ENCODE peak calls at places on chromosome 9, in four cellular contexts. V is stromal cell of bone marrow, F is MM.1S, R is A673. B is an unnamed sample.

GRCh38 chr9:84300271-84300670 is 40.3 kb downstream of the SLC28A3 start:
- DNase-seq in V (no peak), F (no peak), R (no peak), B (no peak)

GRCh38 chr9:90921104-90921503 is 119.5 kb downstream of the SYK start:
- DNase-seq in V (no peak), F (no peak), R (no peak), B (no peak)

GRCh38 chr9:136520053-136520540 is 25.8 kb downstream of the NOTCH1 start:
- DNase-seq in V (no peak), F (no peak), R (peak; percentile 30), B (no peak)

GRCh38 chr9:96392263-96392662 is 8.8 kb upstream of the SLC35D2 start:
- DNase-seq in V (no peak), F (no peak), R (no peak), B (no peak)

GRCh38 chr9:22483528-22484060 is 37.0 kb downstream of the DMRTA1 start:
- DNase-seq in V (no peak), F (no peak), R (no peak), B (no peak)

GRCh38 chr9:4425358-4426045 is 64.8 kb upstream of the SLC1A1 start:
- DNase-seq in V (peak; percentile 25), F (no peak), R (peak; percentile 12), B (no peak)

GRCh38 chr9:113566011-113566711 is 102.6 kb downstream of the RGS3 start:
- DNase-seq in V (no peak), F (no peak), R (no peak), B (no peak)

GRCh38 chr9:132937463-132937901 is 6.9 kb downstream of the TSC1 start:
- DNase-seq in V (no peak), F (no peak), R (no peak), B (no peak)

GRCh38 chr9:94289691-94290090 is 30.6 kb downstream of the ZNF169 start:
- DNase-seq in V (peak; percentile 12), F (no peak), R (no peak), B (no peak)

GRCh38 chr9:89623925-89624420 is 19.2 kb downstream of the GADD45G start:
- DNase-seq in V (no peak), F (no peak), R (no peak), B (no peak)

GRCh38 chr9:33112099-33112498 is 35.6 kb upstream of the SMU1 start:
- DNase-seq in V (no peak), F (no peak), R (no peak), B (no peak)

GRCh38 chr9:69936427-69936826 is 107.2 kb upstream of the MAMDC2 start:
- DNase-seq in V (no peak), F (no peak), R (peak; percentile 6), B (no peak)

GRCh38 chr9:133959966-133960567 is 32.1 kb downstream of the VAV2 start:
- DNase-seq in V (no peak), F (no peak), R (no peak), B (no peak)

B was measured in activated naive CD8-positive, alpha-beta T cell treated with anti-CD3 and anti-CD28 coated beads, Interleukin-2, amount 50 U/mL, for 24 hours.